ENCODE peak calls at places on chromosome 15, in six cellular contexts. G, Q, L, V, U and F are unnamed samples.

GRCh38 chr15:31349233-31350141 is 22.9 kb downstream of the KLF13 start:
- DNase-seq in V (no peak), G (no peak), Q (no peak), L (no peak), U (no peak), F (no peak)

GRCh38 chr15:48062476-48062875 is 58.3 kb upstream of the SLC24A5 start:
- DNase-seq in G (no peak), Q (no peak), L (no peak), V (no peak), U (no peak), F (no peak)

GRCh38 chr15:54687628-54688027 is 509.1 kb downstream of the RSL24D1 start:
- DNase-seq in U (no peak), Q (no peak), G (no peak), V (no peak), L (no peak), F (no peak)

GRCh38 chr15:73323374-73323955 is 45.3 kb downstream of the HCN4 start:
- DNase-seq in G (no peak), Q (no peak), U (no peak), V (no peak), L (no peak), F (no peak)

GRCh38 chr15:37134699-37135131 is 34.4 kb upstream of the MEIS2 start:
- DNase-seq in U (no peak), G (peak; percentile 42), V (no peak), Q (no peak), L (peak; percentile 34), F (peak; percentile 22)

GRCh38 chr15:57651445-57651844 is 55.1 kb upstream of the POLR2M start:
- DNase-seq in U (no peak), L (no peak), G (no peak), V (no peak), Q (peak; percentile 77), F (no peak)

GRCh38 chr15:49847937-49848823 is 227.3 kb downstream of the DTWD1 start:
- DNase-seq in V (no peak), Q (no peak), L (no peak), U (no peak), G (no peak), F (no peak)

GRCh38 chr15:36798366-36798765 is 218.9 kb downstream of the CDIN1 start:
- DNase-seq in Q (no peak), G (no peak), V (no peak), L (no peak), U (no peak), F (no peak)

GRCh38 chr15:85443593-85444328 is 63.4 kb downstream of the AKAP13 start:
- DNase-seq in L (peak; percentile 96), Q (no peak), U (no peak), G (no peak), V (no peak), F (no peak)

GRCh38 chr15:71934446-71934845 is 124.1 kb downstream of the NR2E3 start:
- DNase-seq in U (no peak), V (no peak), G (no peak), Q (no peak), L (no peak), F (no peak)

GRCh38 chr15:98983333-98983732 is 24.3 kb downstream of the PGPEP1L start:
- DNase-seq in U (no peak), V (no peak), Q (peak; percentile 91), G (peak; percentile 65), L (no peak), F (peak; percentile 56)

GRCh38 chr15:62672268-62672667 is 370.3 kb upstream of the TPM1 start:
- DNase-seq in U (no peak), L (no peak), Q (no peak), V (no peak), G (no peak), F (no peak)

GRCh38 chr15:75666823-75667501 is 19.2 kb downstream of the SNX33 start:
- DNase-seq in Q (no peak), U (peak; percentile 73), G (no peak), L (peak; percentile 37), V (no peak), F (no peak)

GRCh38 chr15:89196994-89197393 is 24.4 kb downstream of the RLBP1 start:
- DNase-seq in Q (no peak), U (no peak), V (no peak), L (peak; percentile 15), G (peak; percentile 45), F (peak; percentile 13)

GRCh38 chr15:66097151-66098018 is 156.2 kb downstream of the MEGF11 start:
- DNase-seq in G (no peak), U (peak; percentile 26), Q (no peak), V (no peak), L (no peak), F (no peak)

GRCh38 chr15:87986786-87987185 is 269.8 kb downstream of the NTRK3 start:
- DNase-seq in V (no peak), U (no peak), G (peak; percentile 23), Q (no peak), L (no peak), F (no peak)

GRCh38 chr15:69298697-69299441 is at the start of gene PAQR5:
- DNase-seq in G (peak; percentile 70), L (no peak), V (no peak), U (peak; percentile 62), Q (no peak), F (peak; percentile 50)

GRCh38 chr15:82613764-82614163 is 33.4 kb downstream of the CPEB1 start:
- DNase-seq in Q (no peak), V (no peak), L (no peak), G (no peak), U (no peak), F (no peak)

GRCh38 chr15:32746116-32746857 is 28.5 kb downstream of the GREM1 start:
- DNase-seq in Q (no peak), G (no peak), U (no peak), L (no peak), V (no peak), F (no peak)

GRCh38 chr15:51004103-51004536 is 90.6 kb downstream of the TNFAIP8L3 start:
- DNase-seq in G (no peak), L (no peak), V (no peak), Q (no peak), U (no peak), F (peak; percentile 82)

DNA sequence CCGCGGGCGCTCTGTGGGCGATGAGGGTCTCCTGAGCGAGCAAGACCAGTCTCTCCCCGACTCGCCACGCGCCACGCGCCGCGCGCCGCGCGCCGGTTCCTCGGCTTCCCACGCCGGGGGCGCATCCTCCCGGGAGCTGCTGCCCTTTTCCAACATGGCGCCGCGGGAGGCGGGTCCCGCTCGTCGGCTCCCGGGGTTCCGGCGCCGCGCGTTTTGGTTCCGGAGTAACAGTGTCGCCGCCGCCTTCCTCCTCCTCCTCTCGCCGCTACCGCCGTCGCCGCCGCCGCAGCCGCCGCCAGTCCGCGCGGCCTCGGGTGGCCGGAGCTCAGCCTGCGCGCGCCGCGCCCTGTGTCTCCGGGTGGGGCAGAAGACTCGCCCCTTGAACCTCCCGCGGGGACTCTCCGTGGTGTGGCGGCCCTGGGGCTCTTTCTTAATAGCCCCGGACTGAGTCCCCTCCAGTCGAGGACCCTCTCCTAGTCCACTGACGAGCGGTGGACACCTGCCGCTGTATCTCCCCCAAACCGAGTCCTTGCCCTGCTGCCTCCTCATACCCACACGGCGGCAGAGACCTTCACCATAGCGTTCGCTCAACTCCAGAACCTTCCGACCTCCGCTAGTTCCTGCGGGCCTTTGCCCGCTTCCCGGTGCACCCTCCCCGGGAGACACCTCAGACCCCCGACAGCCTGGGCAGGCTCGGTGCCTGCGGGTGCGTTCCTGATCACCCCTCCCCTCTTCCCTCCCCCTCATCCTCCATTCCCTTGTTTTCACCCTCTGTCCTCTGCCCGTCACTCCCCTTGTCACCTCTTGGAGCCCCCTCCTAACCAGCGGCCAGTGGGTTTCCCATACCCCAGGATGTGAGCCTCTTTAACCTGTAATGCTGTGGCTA is at the start of gene MAP2K5:
- DNase-seq in L (peak; percentile 48), V (no peak), U (peak; percentile 95), G (peak; percentile 86), Q (peak; percentile 96), F (peak; percentile 81)
- TF ChIP-seq POLR2A in L (peak; percentile 81), V (peak; percentile 32), U (peak; percentile 77), G (peak; percentile 79), Q (no peak), F (peak; percentile 78)

GRCh38 chr15:42578984-42579537 is 3.7 kb downstream of the STARD9 start:
- DNase-seq in V (no peak), L (no peak), U (no peak), G (no peak), Q (no peak), F (no peak)

GRCh38 chr15:42577514-42578031 is 2.2 kb downstream of the STARD9 start:
- DNase-seq in U (no peak), Q (no peak), V (no peak), G (no peak), L (no peak), F (no peak)

GRCh38 chr15:42582569-42583235 is 7.3 kb downstream of the STARD9 start:
- DNase-seq in L (no peak), Q (peak; percentile 12), U (no peak), V (no peak), G (no peak), F (no peak)

GRCh38 chr15:42584031-42584765 is 8.8 kb downstream of the STARD9 start:
- DNase-seq in L (peak; percentile 32), G (no peak), Q (no peak), U (no peak), V (no peak), F (peak; percentile 55)

DNA sequence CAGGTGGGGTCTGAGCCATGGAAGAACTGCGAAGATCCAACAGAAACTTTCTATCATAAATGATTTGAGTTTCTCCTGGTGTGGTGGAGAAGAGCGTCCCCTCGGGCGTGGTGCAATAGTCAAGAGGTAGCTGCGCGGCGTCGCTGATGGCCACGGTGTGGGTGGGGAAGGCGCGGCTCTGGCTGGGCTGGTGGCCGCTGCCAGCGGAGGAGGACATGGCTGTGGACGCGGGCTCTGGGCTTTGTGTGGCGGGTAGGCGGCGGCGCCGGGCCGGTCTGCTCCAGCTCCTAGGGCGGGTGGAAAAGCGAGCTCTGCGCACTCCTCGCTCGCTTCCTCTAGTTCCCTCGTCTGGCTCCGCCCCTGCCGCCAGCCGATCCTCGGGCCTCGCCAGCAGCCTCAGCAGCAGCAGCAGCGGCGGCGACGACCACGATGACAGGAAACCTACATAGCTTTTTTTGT is 5.9 kb downstream of the STARD9 start:
- DNase-seq in L (peak; percentile 62), G (peak; percentile 82), Q (peak; percentile 95), V (no peak), U (peak; percentile 94), F (peak; percentile 72)
- TF ChIP-seq POLR2A in L (no peak), G (peak; percentile 69), Q (no peak), V (peak; percentile 28), U (no peak), F (no peak)

DNA sequence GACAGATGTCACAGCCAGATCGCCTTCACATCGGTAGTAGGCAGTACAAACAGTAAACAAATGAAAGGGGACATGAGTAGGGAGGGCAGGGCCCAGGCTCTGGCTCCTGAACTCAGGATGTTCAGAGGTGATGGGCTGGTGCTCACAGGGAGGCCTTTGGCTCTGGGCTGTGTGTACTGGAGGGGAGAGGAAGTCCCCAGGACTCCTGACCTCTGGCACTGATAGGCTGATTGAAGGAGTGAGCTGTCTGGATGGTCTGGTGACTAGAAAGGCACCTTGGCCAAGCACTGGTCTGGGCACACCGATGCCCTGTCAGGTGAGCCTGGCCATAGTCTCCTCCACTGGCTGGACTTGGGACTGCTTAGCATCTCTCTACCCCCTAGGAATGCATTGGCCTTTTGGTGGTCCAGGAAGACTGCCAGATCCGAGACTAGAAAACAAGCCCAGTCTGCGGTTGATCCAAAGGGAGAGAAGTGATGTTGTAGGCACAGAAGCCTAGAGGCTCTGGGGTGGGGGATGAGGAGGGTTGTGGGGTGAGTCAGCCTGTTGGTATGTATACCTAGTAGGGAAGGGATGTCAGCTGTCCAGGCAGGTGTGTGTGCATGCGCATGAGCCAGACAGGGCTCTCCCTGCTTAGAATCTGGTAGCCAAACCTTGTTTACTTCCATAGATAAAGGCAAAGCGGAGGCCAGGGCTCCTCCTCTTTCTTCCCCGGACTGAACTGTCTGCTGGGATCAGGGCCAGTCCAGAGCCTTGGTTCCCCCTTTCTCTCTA is 1.9 kb downstream of the SPINT1 start:
- DNase-seq in L (peak; percentile 86), G (no peak), U (peak; percentile 87), V (no peak), Q (no peak), F (no peak)
- TF ChIP-seq POLR2A in L (no peak), G (no peak), U (peak; percentile 83), V (no peak), Q (no peak), F (no peak)

GRCh38 chr15:65067645-65068416 is at the start of gene RASL12:
- DNase-seq in U (no peak), G (no peak), L (no peak), Q (no peak), V (no peak), F (no peak)
- TF ChIP-seq POLR2A in U (no peak), G (no peak), L (no peak), Q (no peak), V (peak; percentile 52), F (no peak)